ENCODE peak calls at places on chromosomes 3 and 15, in six cellular contexts. One of them, this sample, is unnamed.

GRCh38 chr3:134858516-134859035 is 63.5 kb downstream of the EPHB1 start:
- DNase-seq in KG1: no peak
- DNase-seq in naive thymus-derived CD8-positive, alpha-beta T cell: no peak
- DNase-seq in NCI-H1694 treated with DMSO at 0.1 percent for 48 hours: no peak
- DNase-seq in activated CD8-positive, alpha-beta memory T cell treated with anti-CD3 and anti-CD28 coated beads for 1 hour: no peak
- DNase-seq in astrocyte of the hippocampus: no peak
- DNase-seq in this sample: no peak

GRCh38 chr15:22939051-22939450 is 41.1 kb downstream of the CYFIP1 start:
- DNase-seq in NCI-H1694 treated with DMSO at 0.1 percent for 48 hours: no peak
- DNase-seq in activated CD8-positive, alpha-beta memory T cell treated with anti-CD3 and anti-CD28 coated beads for 1 hour: no peak
- DNase-seq in astrocyte of the hippocampus: no peak
- DNase-seq in naive thymus-derived CD8-positive, alpha-beta T cell: no peak
- DNase-seq in KG1: no peak
- DNase-seq in this sample: no peak

GRCh38 chr3:17087509-17087908 is 202.8 kb downstream of the PLCL2 start:
- DNase-seq in KG1: no peak
- DNase-seq in naive thymus-derived CD8-positive, alpha-beta T cell: peak; percentile 37
- DNase-seq in NCI-H1694 treated with DMSO at 0.1 percent for 48 hours: no peak
- DNase-seq in activated CD8-positive, alpha-beta memory T cell treated with anti-CD3 and anti-CD28 coated beads for 1 hour: no peak
- DNase-seq in astrocyte of the hippocampus: no peak
- DNase-seq in this sample: peak; percentile 35

GRCh38 chr3:44045476-44046275 is 196.0 kb upstream of the TOPAZ1 start:
- DNase-seq in NCI-H1694 treated with DMSO at 0.1 percent for 48 hours: no peak
- DNase-seq in astrocyte of the hippocampus: peak; percentile 59
- DNase-seq in activated CD8-positive, alpha-beta memory T cell treated with anti-CD3 and anti-CD28 coated beads for 1 hour: no peak
- DNase-seq in KG1: peak; percentile 42
- DNase-seq in naive thymus-derived CD8-positive, alpha-beta T cell: no peak
- DNase-seq in this sample: no peak

GRCh38 chr3:121477589-121477988 is 68.2 kb downstream of the POLQ start:
- DNase-seq in NCI-H1694 treated with DMSO at 0.1 percent for 48 hours: no peak
- DNase-seq in KG1: no peak
- DNase-seq in activated CD8-positive, alpha-beta memory T cell treated with anti-CD3 and anti-CD28 coated beads for 1 hour: no peak
- DNase-seq in naive thymus-derived CD8-positive, alpha-beta T cell: no peak
- DNase-seq in astrocyte of the hippocampus: peak; percentile 83
- DNase-seq in this sample: no peak

GRCh38 chr3:143998266-143998665 is 26.6 kb downstream of the DIPK2A start:
- DNase-seq in KG1: no peak
- DNase-seq in NCI-H1694 treated with DMSO at 0.1 percent for 48 hours: no peak
- DNase-seq in naive thymus-derived CD8-positive, alpha-beta T cell: no peak
- DNase-seq in activated CD8-positive, alpha-beta memory T cell treated with anti-CD3 and anti-CD28 coated beads for 1 hour: no peak
- DNase-seq in astrocyte of the hippocampus: peak; percentile 82
- DNase-seq in this sample: no peak

GRCh38 chr3:186883686-186884058 is 41.2 kb downstream of the ADIPOQ start:
- DNase-seq in KG1: no peak
- DNase-seq in activated CD8-positive, alpha-beta memory T cell treated with anti-CD3 and anti-CD28 coated beads for 1 hour: no peak
- DNase-seq in NCI-H1694 treated with DMSO at 0.1 percent for 48 hours: no peak
- DNase-seq in naive thymus-derived CD8-positive, alpha-beta T cell: no peak
- DNase-seq in astrocyte of the hippocampus: no peak
- DNase-seq in this sample: no peak

GRCh38 chr3:180913582-180914404 is 1.3 kb downstream of the FXR1 start:
- DNase-seq in KG1: no peak
- DNase-seq in activated CD8-positive, alpha-beta memory T cell treated with anti-CD3 and anti-CD28 coated beads for 1 hour: no peak
- DNase-seq in naive thymus-derived CD8-positive, alpha-beta T cell: no peak
- DNase-seq in NCI-H1694 treated with DMSO at 0.1 percent for 48 hours: no peak
- DNase-seq in astrocyte of the hippocampus: peak; percentile 20
- DNase-seq in this sample: no peak

GRCh38 chr3:108524547-108524946 is 14.2 kb upstream of the MYH15 start:
- DNase-seq in astrocyte of the hippocampus: peak; percentile 8
- DNase-seq in activated CD8-positive, alpha-beta memory T cell treated with anti-CD3 and anti-CD28 coated beads for 1 hour: no peak
- DNase-seq in NCI-H1694 treated with DMSO at 0.1 percent for 48 hours: no peak
- DNase-seq in KG1: no peak
- DNase-seq in naive thymus-derived CD8-positive, alpha-beta T cell: no peak
- DNase-seq in this sample: no peak

GRCh38 chr15:88847144-88847543 is 43.9 kb downstream of the ACAN start:
- DNase-seq in KG1: no peak
- DNase-seq in activated CD8-positive, alpha-beta memory T cell treated with anti-CD3 and anti-CD28 coated beads for 1 hour: no peak
- DNase-seq in naive thymus-derived CD8-positive, alpha-beta T cell: no peak
- DNase-seq in NCI-H1694 treated with DMSO at 0.1 percent for 48 hours: no peak
- DNase-seq in astrocyte of the hippocampus: no peak
- DNase-seq in this sample: no peak

GRCh38 chr3:107211608-107212007 is 165.6 kb upstream of the CCDC54 start:
- DNase-seq in naive thymus-derived CD8-positive, alpha-beta T cell: no peak
- DNase-seq in NCI-H1694 treated with DMSO at 0.1 percent for 48 hours: peak; percentile 36
- DNase-seq in activated CD8-positive, alpha-beta memory T cell treated with anti-CD3 and anti-CD28 coated beads for 1 hour: no peak
- DNase-seq in astrocyte of the hippocampus: no peak
- DNase-seq in KG1: no peak
- DNase-seq in this sample: no peak

GRCh38 chr3:152205097-152205593 is 63.6 kb upstream of the MBNL1 start:
- DNase-seq in KG1: peak; percentile 74
- DNase-seq in activated CD8-positive, alpha-beta memory T cell treated with anti-CD3 and anti-CD28 coated beads for 1 hour: no peak
- DNase-seq in NCI-H1694 treated with DMSO at 0.1 percent for 48 hours: no peak
- DNase-seq in astrocyte of the hippocampus: no peak
- DNase-seq in naive thymus-derived CD8-positive, alpha-beta T cell: peak; percentile 44
- DNase-seq in this sample: no peak

GRCh38 chr3:37985637-37986320 is 4.8 kb upstream of the VILL start:
- DNase-seq in NCI-H1694 treated with DMSO at 0.1 percent for 48 hours: no peak
- DNase-seq in KG1: no peak
- DNase-seq in astrocyte of the hippocampus: no peak
- DNase-seq in naive thymus-derived CD8-positive, alpha-beta T cell: no peak
- DNase-seq in activated CD8-positive, alpha-beta memory T cell treated with anti-CD3 and anti-CD28 coated beads for 1 hour: no peak
- DNase-seq in this sample: no peak

GRCh38 chr15:64443747-64444621 is 16.4 kb upstream of the ZNF609 start:
- DNase-seq in KG1: peak; percentile 41
- DNase-seq in activated CD8-positive, alpha-beta memory T cell treated with anti-CD3 and anti-CD28 coated beads for 1 hour: no peak
- DNase-seq in astrocyte of the hippocampus: peak; percentile 89
- DNase-seq in NCI-H1694 treated with DMSO at 0.1 percent for 48 hours: no peak
- DNase-seq in naive thymus-derived CD8-positive, alpha-beta T cell: no peak
- DNase-seq in this sample: no peak

GRCh38 chr3:16885948-16886683 is 1.4 kb downstream of the PLCL2 start:
- DNase-seq in NCI-H1694 treated with DMSO at 0.1 percent for 48 hours: no peak
- DNase-seq in KG1: peak; percentile 50
- DNase-seq in activated CD8-positive, alpha-beta memory T cell treated with anti-CD3 and anti-CD28 coated beads for 1 hour: no peak
- DNase-seq in astrocyte of the hippocampus: peak; percentile 42
- DNase-seq in naive thymus-derived CD8-positive, alpha-beta T cell: no peak
- DNase-seq in this sample: no peak

GRCh38 chr15:99164119-99164518 is 59.2 kb downstream of the SYNM start:
- DNase-seq in NCI-H1694 treated with DMSO at 0.1 percent for 48 hours: no peak
- DNase-seq in astrocyte of the hippocampus: no peak
- DNase-seq in naive thymus-derived CD8-positive, alpha-beta T cell: no peak
- DNase-seq in activated CD8-positive, alpha-beta memory T cell treated with anti-CD3 and anti-CD28 coated beads for 1 hour: no peak
- DNase-seq in KG1: no peak
- DNase-seq in this sample: no peak

GRCh38 chr3:101781166-101781565 is 2.2 kb downstream of the NXPE3 start:
- DNase-seq in naive thymus-derived CD8-positive, alpha-beta T cell: no peak
- DNase-seq in NCI-H1694 treated with DMSO at 0.1 percent for 48 hours: no peak
- DNase-seq in astrocyte of the hippocampus: peak; percentile 4
- DNase-seq in activated CD8-positive, alpha-beta memory T cell treated with anti-CD3 and anti-CD28 coated beads for 1 hour: no peak
- DNase-seq in KG1: no peak
- DNase-seq in this sample: no peak

GRCh38 chr3:67495751-67496150 is 158.7 kb downstream of the SUCLG2 start:
- DNase-seq in NCI-H1694 treated with DMSO at 0.1 percent for 48 hours: no peak
- DNase-seq in KG1: no peak
- DNase-seq in astrocyte of the hippocampus: no peak
- DNase-seq in naive thymus-derived CD8-positive, alpha-beta T cell: no peak
- DNase-seq in activated CD8-positive, alpha-beta memory T cell treated with anti-CD3 and anti-CD28 coated beads for 1 hour: no peak
- DNase-seq in this sample: no peak

GRCh38 chr3:188792788-188793187 is 379.0 kb upstream of the TPRG1 start:
- DNase-seq in activated CD8-positive, alpha-beta memory T cell treated with anti-CD3 and anti-CD28 coated beads for 1 hour: no peak
- DNase-seq in naive thymus-derived CD8-positive, alpha-beta T cell: no peak
- DNase-seq in NCI-H1694 treated with DMSO at 0.1 percent for 48 hours: no peak
- DNase-seq in KG1: no peak
- DNase-seq in astrocyte of the hippocampus: peak; percentile 39
- DNase-seq in this sample: no peak

GRCh38 chr15:40285151-40285898 is 2.5 kb upstream of the ANKRD63 start:
- DNase-seq in NCI-H1694 treated with DMSO at 0.1 percent for 48 hours: no peak
- DNase-seq in naive thymus-derived CD8-positive, alpha-beta T cell: no peak
- DNase-seq in KG1: no peak
- DNase-seq in activated CD8-positive, alpha-beta memory T cell treated with anti-CD3 and anti-CD28 coated beads for 1 hour: no peak
- DNase-seq in astrocyte of the hippocampus: peak; percentile 78
- DNase-seq in this sample: no peak

GRCh38 chr3:59555593-59556315 is 505.9 kb upstream of the CFAP20DC start:
- DNase-seq in NCI-H1694 treated with DMSO at 0.1 percent for 48 hours: no peak
- DNase-seq in KG1: no peak
- DNase-seq in activated CD8-positive, alpha-beta memory T cell treated with anti-CD3 and anti-CD28 coated beads for 1 hour: no peak
- DNase-seq in naive thymus-derived CD8-positive, alpha-beta T cell: no peak
- DNase-seq in astrocyte of the hippocampus: no peak
- DNase-seq in this sample: no peak

GRCh38 chr15:101156509-101157159 is 95.2 kb downstream of the CHSY1 start:
- DNase-seq in NCI-H1694 treated with DMSO at 0.1 percent for 48 hours: no peak
- DNase-seq in KG1: no peak
- DNase-seq in astrocyte of the hippocampus: no peak
- DNase-seq in naive thymus-derived CD8-positive, alpha-beta T cell: no peak
- DNase-seq in activated CD8-positive, alpha-beta memory T cell treated with anti-CD3 and anti-CD28 coated beads for 1 hour: no peak
- DNase-seq in this sample: no peak

GRCh38 chr3:189714991-189715961 is 84.1 kb downstream of the TP63 start:
- DNase-seq in activated CD8-positive, alpha-beta memory T cell treated with anti-CD3 and anti-CD28 coated beads for 1 hour: no peak
- DNase-seq in astrocyte of the hippocampus: peak; percentile 75
- DNase-seq in NCI-H1694 treated with DMSO at 0.1 percent for 48 hours: no peak
- DNase-seq in naive thymus-derived CD8-positive, alpha-beta T cell: no peak
- DNase-seq in KG1: no peak
- DNase-seq in this sample: no peak

GRCh38 chr3:101695779-101696372 is 9.4 kb upstream of the RPL24 start:
- DNase-seq in activated CD8-positive, alpha-beta memory T cell treated with anti-CD3 and anti-CD28 coated beads for 1 hour: no peak
- DNase-seq in astrocyte of the hippocampus: peak; percentile 73
- DNase-seq in KG1: no peak
- DNase-seq in naive thymus-derived CD8-positive, alpha-beta T cell: peak; percentile 69
- DNase-seq in NCI-H1694 treated with DMSO at 0.1 percent for 48 hours: no peak
- DNase-seq in this sample: no peak

This sample was measured in natural killer cell.